ENCODE peak calls at places on chromosomes 12 and 14, in ten cellular contexts. A is HCT116; S is WTC11; N is CD8-positive, alpha-beta T cell; P is transverse colon; F is AG10803; L is fibroblast of lung; C is WERI-Rb-1; Z is GM13976; O is activated CD8-positive, alpha-beta T cell treated with anti-CD3 and anti-CD28 coated beads for 36 hours. U is an unnamed sample.

GRCh38 chr12:118356809-118357326 is 15.8 kb downstream of the TAOK3 start:
- DNase-seq in A (no peak), S (no peak), N (no peak), P (no peak), F (peak; percentile 92), L (peak; percentile 90), C (no peak), Z (no peak), O (peak; percentile 32), U (no peak)

GRCh38 chr14:96486705-96487104 is 15.5 kb upstream of the PAPOLA start:
- DNase-seq in A (no peak), S (no peak), N (no peak), P (no peak), F (no peak), L (no peak), C (no peak), Z (no peak), O (no peak), U (no peak)

GRCh38 chr12:4353785-4354208 is 25.7 kb downstream of the FGF23 start:
- DNase-seq in A (no peak), S (peak; percentile 26), N (peak; percentile 66), P (no peak), F (no peak), L (peak; percentile 14), C (peak; percentile 39), Z (no peak), O (peak; percentile 76), U (peak; percentile 24)

GRCh38 chr12:1518763-1519516 is 75.4 kb downstream of the FBXL14 start:
- DNase-seq in A (peak; percentile 32), S (no peak), N (no peak), P (no peak), F (peak; percentile 74), L (peak; percentile 70), C (no peak), Z (no peak), O (no peak), U (no peak)

GRCh38 chr12:132407525-132407924 is 78.1 kb upstream of the GALNT9 start:
- DNase-seq in A (no peak), S (no peak), N (no peak), P (no peak), F (no peak), L (no peak), C (no peak), Z (no peak), O (no peak), U (no peak)

GRCh38 chr14:99067141-99067920 is 204.7 kb downstream of the BCL11B start:
- DNase-seq in A (no peak), S (no peak), N (no peak), P (no peak), F (no peak), L (no peak), C (no peak), Z (no peak), O (no peak), U (no peak)

GRCh38 chr12:110585231-110585799 is 2.2 kb upstream of the PPTC7 start:
- DNase-seq in A (no peak), S (no peak), N (peak; percentile 49), P (no peak), F (peak; percentile 65), L (peak; percentile 24), C (no peak), Z (no peak), O (peak; percentile 61), U (no peak)

GRCh38 chr14:75720828-75721227 is 59.8 kb downstream of the TTLL5 start:
- DNase-seq in A (no peak), S (no peak), N (no peak), P (no peak), F (peak; percentile 69), L (peak; percentile 62), C (no peak), Z (no peak), O (no peak), U (no peak)

GRCh38 chr12:67145692-67146091 is 123.5 kb upstream of the CAND1 start:
- DNase-seq in A (no peak), S (no peak), N (no peak), P (no peak), F (no peak), L (no peak), C (no peak), Z (no peak), O (no peak), U (no peak)

DNA sequence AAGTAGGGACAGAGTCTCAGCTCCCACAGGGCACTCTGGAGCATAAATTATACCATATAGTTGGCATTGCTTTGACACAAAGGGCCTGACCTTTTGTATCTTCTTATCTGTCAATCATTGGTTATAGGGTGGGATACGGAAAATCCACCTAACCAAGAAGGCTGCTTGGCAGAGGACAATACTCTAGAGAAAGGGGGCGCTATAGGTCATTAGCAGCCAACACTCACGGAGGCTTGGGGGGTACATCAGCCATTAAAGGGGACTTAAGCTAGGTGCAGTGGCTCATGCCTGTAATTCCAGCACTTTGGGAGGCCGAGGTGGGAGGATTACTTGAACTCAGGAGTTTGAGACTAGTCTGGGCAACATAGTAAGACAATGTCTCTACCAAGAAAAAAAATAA is 22.9 kb downstream of the SPTSSA start:
- DNase-seq in A (no peak), S (peak; percentile 19), N (no peak), P (no peak), F (no peak), L (no peak), C (no peak), Z (no peak), O (no peak), U (no peak)
- TF ChIP-seq CTCF in A (no peak), S (peak; percentile 37), N (no peak), P (no peak), F (no peak), L (no peak), C (no peak), Z (no peak), O (no peak), U (no peak)

GRCh38 chr14:31479026-31479425 is 8.8 kb downstream of the GPR33 start:
- DNase-seq in A (no peak), S (no peak), N (no peak), P (no peak), F (no peak), L (no peak), C (no peak), Z (no peak), O (no peak), U (no peak)

GRCh38 chr14:31487891-31488290 is at the start of gene GPR33:
- DNase-seq in A (no peak), S (no peak), N (no peak), P (no peak), F (no peak), L (no peak), C (no peak), Z (no peak), O (no peak), U (peak; percentile 11)

GRCh38 chr14:31489680-31490079 is 1.8 kb upstream of the GPR33 start:
- DNase-seq in A (no peak), S (no peak), N (no peak), P (no peak), F (no peak), L (no peak), C (no peak), Z (peak; percentile 40), O (no peak), U (no peak)

GRCh38 chr14:31486764-31487163 is 1.1 kb downstream of the GPR33 start:
- DNase-seq in A (no peak), S (no peak), N (no peak), P (no peak), F (no peak), L (no peak), C (no peak), Z (no peak), O (no peak), U (no peak)

DNA sequence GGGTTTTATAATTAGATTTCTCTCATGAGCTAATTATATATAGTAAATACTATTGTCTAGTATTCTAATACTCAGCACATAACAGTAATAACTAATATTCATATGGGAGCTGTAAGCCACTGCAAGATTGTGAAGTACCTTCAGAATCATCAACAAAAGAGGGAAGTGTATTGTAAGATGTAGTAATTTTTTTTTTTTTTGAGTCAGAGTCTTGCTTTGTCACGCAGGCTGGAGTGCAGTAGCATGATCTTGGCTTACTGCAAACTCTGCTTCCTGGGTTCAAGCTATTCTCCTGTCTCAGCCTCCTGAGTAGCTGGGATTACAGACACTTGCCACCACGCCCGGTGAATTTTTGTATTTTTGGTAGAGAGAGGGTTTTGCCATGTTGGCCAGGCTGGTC is 3.1 kb downstream of the GPR33 start:
- DNase-seq in A (no peak), S (no peak), N (no peak), P (no peak), F (no peak), L (no peak), C (no peak), Z (no peak), O (no peak), U (no peak)
- TF ChIP-seq CTCF in A (no peak), S (no peak), N (no peak), P (no peak), F (no peak), L (no peak), C (no peak), Z (no peak), O (no peak), U (no peak)

DNA sequence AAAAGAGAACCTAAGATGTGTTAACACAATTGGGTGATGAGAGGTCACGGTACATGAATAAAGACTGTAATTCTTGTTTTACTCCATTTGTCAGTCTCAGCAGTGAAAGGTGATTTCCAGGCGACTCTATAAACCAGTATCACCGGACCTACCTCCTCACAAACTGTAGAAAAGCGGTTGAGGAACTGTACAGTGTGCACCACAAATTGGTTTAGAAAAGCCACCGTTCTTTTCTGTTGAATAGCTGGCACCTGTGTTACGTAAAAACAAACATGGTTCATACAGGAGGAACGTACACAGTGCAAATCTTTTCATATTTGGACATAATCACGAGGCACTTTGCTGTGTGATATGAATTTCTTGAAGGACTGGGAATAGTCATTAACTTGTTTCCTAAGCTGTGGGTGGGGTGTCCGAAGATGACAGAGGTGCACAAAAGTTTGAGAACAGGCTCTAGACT is 665 bp downstream of the WASHC3 start:
- DNase-seq in A (no peak), S (no peak), N (no peak), P (no peak), F (peak; percentile 5), L (peak; percentile 14), C (no peak), Z (peak; percentile 46), O (peak; percentile 61), U (peak; percentile 41)
- TF ChIP-seq CTCF in A (no peak), S (no peak), N (no peak), P (no peak), F (no peak), L (no peak), C (no peak), Z (no peak), O (no peak), U (no peak)

DNA sequence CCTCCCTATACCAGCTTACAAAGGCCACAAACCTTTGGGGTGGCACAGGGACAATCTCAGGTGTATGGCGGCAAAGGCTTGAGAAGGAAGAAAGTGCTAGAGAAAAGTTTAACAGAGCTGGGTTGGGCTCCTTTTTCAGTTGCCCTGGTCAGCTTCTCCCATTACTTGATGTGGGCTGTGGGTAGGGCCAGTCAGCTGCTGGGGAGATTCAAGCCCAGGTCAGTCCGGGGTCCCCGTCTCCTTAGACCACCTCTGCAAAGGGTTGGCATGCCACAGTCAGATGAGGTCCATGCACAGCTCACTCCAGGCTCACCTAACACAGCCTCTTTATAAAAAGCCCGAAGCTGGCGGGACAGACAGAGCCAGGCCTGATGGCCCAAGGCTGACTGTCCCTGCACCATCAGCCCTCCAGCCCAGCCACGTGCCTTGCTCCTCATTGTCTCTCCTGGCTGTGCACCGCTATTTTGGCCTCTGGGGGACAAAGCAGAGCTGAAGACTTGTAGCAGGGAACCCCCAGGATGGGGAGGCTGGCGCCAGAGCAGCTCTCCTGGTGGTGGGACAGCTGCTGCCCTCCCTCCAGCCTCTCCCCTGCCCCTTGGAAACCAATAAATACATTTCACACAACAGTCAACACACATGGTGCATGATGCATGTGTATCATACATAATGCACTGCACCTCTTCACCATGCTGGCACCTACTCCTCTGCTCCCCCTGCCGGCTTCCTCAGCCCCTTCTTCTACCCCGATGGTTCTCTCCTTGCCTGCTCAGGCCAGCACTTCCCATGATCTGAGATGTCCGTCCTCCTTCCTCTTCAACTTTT is 61.7 kb upstream of the DDX11 start:
- DNase-seq in A (no peak), S (peak; percentile 12), N (no peak), P (no peak), F (no peak), L (no peak), C (no peak), Z (no peak), O (no peak), U (no peak)
- TF ChIP-seq CTCF in A (peak; percentile 38), S (no peak), N (no peak), P (no peak), F (peak; percentile 23), L (peak; percentile 28), C (peak; percentile 28), Z (peak; percentile 3), O (no peak), U (no peak)